ENCODE peak calls at places on chromosomes 1 and 21, in seven cellular contexts. O is A673, K is prostate gland, V is esophagus muscularis mucosa, Q is tibial nerve, C is kidney, I is left ventricle myocardium inferior. F is an unnamed sample.

GRCh38 chr1:24725209-24725651 is 20.0 kb upstream of the CLIC4 start:
- DNase-seq in O (no peak), K (no peak), V (no peak), Q (no peak), C (no peak), I (no peak), F (no peak)

GRCh38 chr1:36207339-36207738 is 16.9 kb upstream of the THRAP3 start:
- DNase-seq in O (no peak), K (peak; percentile 88), V (no peak), Q (peak; percentile 23), C (peak; percentile 71), I (peak; percentile 49), F (peak; percentile 24)

GRCh38 chr1:201471772-201472171 is 2.8 kb upstream of the PHLDA3 start:
- DNase-seq in O (peak; percentile 49), K (no peak), V (no peak), Q (no peak), C (no peak), I (no peak), F (no peak)

GRCh38 chr1:186076006-186076405 is 299.0 kb downstream of the TPR start:
- DNase-seq in O (peak; percentile 81), K (no peak), V (no peak), Q (no peak), C (no peak), I (no peak), F (no peak)

GRCh38 chr1:234776875-234777849 is 167.2 kb upstream of the IRF2BP2 start:
- DNase-seq in O (peak; percentile 10), K (no peak), V (peak; percentile 94), Q (no peak), C (no peak), I (no peak), F (no peak)

GRCh38 chr1:242764161-242764560 is 239.7 kb upstream of the PLD5 start:
- DNase-seq in O (no peak), K (no peak), V (no peak), Q (no peak), C (no peak), I (no peak), F (no peak)

GRCh38 chr1:168693197-168693871 is 35.7 kb downstream of the DPT start:
- DNase-seq in O (no peak), K (no peak), V (no peak), Q (no peak), C (no peak), I (no peak), F (no peak)

GRCh38 chr1:9352364-9353140 is 59.9 kb downstream of the SPSB1 start:
- DNase-seq in O (no peak), K (no peak), V (no peak), Q (no peak), C (no peak), I (no peak), F (no peak)

GRCh38 chr1:217029311-217030157 is 306.3 kb upstream of the ESRRG start:
- DNase-seq in O (no peak), K (peak; percentile 85), V (peak; percentile 82), Q (no peak), C (no peak), I (no peak), F (no peak)

GRCh38 chr1:31936278-31936965 is 1.7 kb downstream of the PTP4A2 start:
- DNase-seq in O (no peak), K (no peak), V (no peak), Q (no peak), C (no peak), I (no peak), F (no peak)

GRCh38 chr1:94675373-94675772 is 133.8 kb upstream of the F3 start:
- DNase-seq in O (no peak), K (no peak), V (no peak), Q (no peak), C (no peak), I (no peak), F (no peak)

GRCh38 chr1:234047113-234047512 is 142.6 kb downstream of the SLC35F3 start:
- DNase-seq in O (peak; percentile 75), K (no peak), V (no peak), Q (no peak), C (no peak), I (no peak), F (no peak)

DNA sequence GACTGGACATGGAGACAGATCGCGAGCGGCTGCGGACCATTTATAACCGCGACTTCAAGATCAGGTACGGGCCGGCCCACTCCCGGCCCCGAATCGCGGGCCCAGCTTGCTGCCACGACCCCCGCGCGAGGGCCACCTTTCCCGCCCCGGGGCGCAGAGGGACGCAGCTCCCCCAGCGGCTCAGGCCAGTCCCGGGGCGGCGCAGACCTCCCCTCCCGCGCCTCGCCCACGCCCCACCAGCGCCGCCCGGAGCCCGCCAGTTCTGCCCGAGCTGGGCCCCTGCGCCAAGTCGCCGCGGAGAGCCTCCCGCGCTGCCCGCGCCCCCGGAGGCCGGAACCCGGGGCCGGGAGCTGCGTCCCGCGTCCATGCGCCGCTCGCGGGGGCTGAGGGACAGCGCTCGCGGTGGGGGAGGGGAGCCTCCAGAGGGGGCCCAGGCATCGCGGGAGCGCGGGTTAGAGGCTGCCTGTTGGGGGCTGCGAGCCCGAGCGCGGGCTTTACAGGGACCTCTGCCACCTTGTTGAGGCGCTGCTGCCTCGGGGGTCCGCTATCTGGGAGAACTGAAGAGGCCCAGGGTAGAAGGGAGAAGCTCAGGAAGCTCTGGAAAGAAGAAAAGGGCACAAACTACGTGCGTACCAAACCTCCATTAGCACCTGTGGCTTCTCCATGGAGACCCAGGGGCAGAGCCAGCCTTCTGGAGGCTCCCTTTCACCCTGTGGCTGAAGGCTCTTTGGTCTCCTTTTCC is 698 bp downstream of the MOV10 start:
- DNase-seq in O (peak; percentile 60), K (peak; percentile 38), V (no peak), Q (no peak), C (peak; percentile 90), I (peak; percentile 49), F (peak; percentile 47)
- H3K27ac ChIP-seq in O (peak overlapping the region; percentile 92), K (peak overlapping the region; percentile 94), V (peak overlapping the region; percentile 85), Q (peak overlapping the region; percentile 97), C (peak overlapping the region; percentile 96), I (peak overlapping the region; percentile 91), F (peak overlapping the region; percentile 82)

GRCh38 chr1:212700892-212701819 is 1.5 kb upstream of the BATF3 start:
- DNase-seq in O (peak; percentile 33), K (peak; percentile 32), V (peak; percentile 21), Q (no peak), C (peak; percentile 81), I (peak; percentile 46), F (no peak)

GRCh38 chr1:212699104-212699838 is 369 bp downstream of the BATF3 start:
- DNase-seq in O (peak; percentile 67), K (no peak), V (no peak), Q (no peak), C (peak; percentile 84), I (peak; percentile 40), F (no peak)

GRCh38 chr1:212698467-212699103 is 1.1 kb downstream of the BATF3 start:
- DNase-seq in O (no peak), K (no peak), V (no peak), Q (no peak), C (no peak), I (no peak), F (no peak)

GRCh38 chr1:212700597-212700891 is 904 bp upstream of the BATF3 start:
- DNase-seq in O (no peak), K (no peak), V (no peak), Q (no peak), C (no peak), I (no peak), F (no peak)

GRCh38 chr1:212699839-212700596 is at the start of gene BATF3:
- DNase-seq in O (peak; percentile 65), K (no peak), V (no peak), Q (no peak), C (peak; percentile 90), I (peak; percentile 66), F (no peak)
- H3K27ac ChIP-seq in O (no peak within 1 kb of the TSS), K (peak within 1 kb of the TSS; percentile 35), V (peak within 1 kb of the TSS; percentile 68), Q (peak within 1 kb of the TSS; percentile 66), C (peak within 1 kb of the TSS; percentile 67), I (peak within 1 kb of the TSS; percentile 88), F (peak within 1 kb of the TSS; percentile 20)

DNA sequence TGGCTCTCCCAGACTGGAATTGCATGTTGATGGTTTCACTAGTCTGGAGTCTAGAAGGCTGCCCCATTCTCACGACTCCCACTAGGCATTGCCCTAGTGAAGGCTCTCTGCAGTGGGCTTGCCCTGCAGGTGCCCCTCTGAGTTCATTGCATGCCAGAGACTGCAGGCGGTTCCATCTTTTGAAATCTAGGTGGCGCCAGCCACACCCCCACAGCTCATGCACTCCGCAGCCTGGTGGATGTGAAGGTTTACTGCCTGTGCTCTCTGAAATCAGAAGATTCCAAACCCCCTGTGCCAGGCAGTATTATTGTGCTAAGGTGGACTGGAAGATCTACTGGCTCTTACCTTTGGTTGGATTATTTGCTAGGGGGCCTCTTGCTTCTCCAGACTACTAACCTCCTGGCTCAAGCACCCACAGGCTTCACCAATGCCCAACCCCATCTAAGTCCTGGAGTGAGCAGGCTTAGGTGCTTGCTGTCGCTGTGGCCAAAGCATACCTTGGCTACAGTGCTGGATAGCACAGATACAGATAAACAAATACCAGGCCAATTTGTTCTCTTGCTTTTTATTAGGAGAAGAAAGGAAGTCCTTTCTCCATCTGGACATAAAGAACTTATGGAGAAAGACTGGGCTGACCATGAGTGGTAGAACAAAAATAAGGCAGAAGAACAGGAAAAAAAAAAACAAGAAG is 83.5 kb upstream of the SIM2 start:
- DNase-seq in O (peak; percentile 53), K (peak; percentile 26), V (no peak), Q (no peak), C (no peak), I (no peak), F (no peak)
- H3K27ac ChIP-seq in O (no peak overlapping the region), K (peak overlapping the region; percentile 36), V (no peak overlapping the region), Q (no peak overlapping the region), C (no peak overlapping the region), I (no peak overlapping the region), F (no peak overlapping the region)

GRCh38 chr21:32463889-32464300 is 51.4 kb downstream of the EVA1C start:
- DNase-seq in O (peak; percentile 81), K (peak; percentile 54), V (no peak), Q (no peak), C (no peak), I (no peak), F (no peak)
- H3K27ac ChIP-seq in O (peak overlapping the region; percentile 84), K (peak overlapping the region; percentile 79), V (peak overlapping the region; percentile 15), Q (peak overlapping the region; percentile 50), C (peak overlapping the region; percentile 25), I (peak overlapping the region; percentile 0), F (no peak overlapping the region)

GRCh38 chr1:27934818-27935549 is at the start of gene SMPDL3B:
- DNase-seq in O (no peak), K (peak; percentile 31), V (no peak), Q (no peak), C (peak; percentile 75), I (no peak), F (no peak)

GRCh38 chr1:27936370-27936769 is 1.6 kb downstream of the SMPDL3B start:
- DNase-seq in O (no peak), K (no peak), V (no peak), Q (no peak), C (peak; percentile 23), I (no peak), F (no peak)

GRCh38 chr1:27935721-27936120 is 921 bp downstream of the SMPDL3B start:
- DNase-seq in O (no peak), K (no peak), V (no peak), Q (no peak), C (peak; percentile 59), I (no peak), F (no peak)

GRCh38 chr1:27928216-27928954 is 6.4 kb upstream of the SMPDL3B start:
- DNase-seq in O (no peak), K (no peak), V (no peak), Q (no peak), C (peak; percentile 29), I (no peak), F (no peak)

DNA sequence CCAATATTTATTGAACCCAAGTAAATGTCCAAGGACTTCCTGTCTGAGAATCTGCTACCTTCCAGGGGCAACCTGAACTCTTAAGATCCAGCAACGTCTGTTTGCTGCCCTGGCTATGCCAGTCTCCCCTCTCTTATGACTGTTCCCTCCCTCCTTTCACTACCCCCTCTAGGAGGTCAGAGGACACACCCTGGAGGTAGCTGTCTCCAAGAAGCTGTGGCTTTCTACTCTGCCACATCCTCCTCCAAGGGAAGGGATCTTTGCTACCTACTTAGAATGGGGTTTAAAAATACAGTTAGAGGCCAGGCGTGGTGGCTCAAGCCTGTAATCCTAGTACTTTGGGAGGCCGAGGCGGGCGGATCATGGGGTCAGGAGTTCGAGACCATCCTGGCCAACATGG is 3.6 kb upstream of the SMPDL3B start:
- DNase-seq in O (no peak), K (no peak), V (no peak), Q (no peak), C (no peak), I (no peak), F (no peak)
- H3K27ac ChIP-seq in O (no peak overlapping the region), K (no peak overlapping the region), V (no peak overlapping the region), Q (no peak overlapping the region), C (no peak overlapping the region), I (no peak overlapping the region), F (no peak overlapping the region)